ENCODE peak calls at places on chromosomes 4 and X, in four cellular contexts. G is right lobe of liver, A is lower lobe of right lung, N is BE2C. W is an unnamed sample. For H3K9me3, the result is how much of the 10 kb centered on the place peaks cover.

GRCh38 chrX:46561931-46562721 is 11.4 kb upstream of the CHST7 start:
- DNase-seq in N (no peak), G (no peak), A (peak), W (no peak)

GRCh38 chr4:184806711-184807110 is 19.1 kb downstream of the ACSL1 start:
- DNase-seq in G (no peak), A (no peak), N (no peak), W (no peak)

GRCh38 chrX:85992811-85993229 is 54.5 kb downstream of the CHM start:
- DNase-seq in G (no peak), A (no peak), N (peak), W (no peak)

GRCh38 chr4:39698424-39699009 is 581 bp downstream of the UBE2K start:
- DNase-seq in G (peak), N (peak), A (peak), W (peak)

GRCh38 chr4:71860643-71861042 is 76.8 kb upstream of the GC start:
- DNase-seq in G (no peak), N (no peak), A (no peak), W (no peak)

GRCh38 chrX:133986008-133986683 is 752 bp upstream of the GPC3 start:
- DNase-seq in G (no peak), N (no peak), A (no peak), W (no peak)

GRCh38 chr4:77804471-77804870 is 14.7 kb downstream of the CNOT6L start:
- DNase-seq in A (no peak), G (no peak), N (no peak), W (no peak)

GRCh38 chrX:8049827-8050226 is 121.2 kb downstream of the VCX2 start:
- DNase-seq in G (no peak), N (no peak), A (no peak), W (no peak)

GRCh38 chrX:37349131-37350033 is at the start of gene PRRG1:
- DNase-seq in N (peak), A (peak), G (peak), W (no peak)

GRCh38 chr4:151029537-151029936 is 14.5 kb upstream of the LRBA start:
- DNase-seq in N (no peak), G (no peak), A (no peak), W (no peak)

GRCh38 chr4:143188325-143189088 is 3.8 kb downstream of the USP38 start:
- DNase-seq in A (no peak), N (no peak), G (no peak), W (no peak)

GRCh38 chr4:151862766-151863165 is 102.0 kb upstream of the GATB start:
- DNase-seq in N (no peak), A (no peak), G (no peak), W (no peak)

GRCh38 chr4:90769251-90769650 is 642.1 kb downstream of the CCSER1 start:
- DNase-seq in A (no peak), G (no peak), N (peak), W (no peak)

GRCh38 chrX:107823042-107823441 is 2.6 kb upstream of the MID2 start:
- DNase-seq in N (no peak), G (no peak), A (no peak), W (no peak)

GRCh38 chr4:114811564-114812360 is 213.2 kb downstream of the UGT8 start:
- DNase-seq in A (no peak), G (no peak), N (no peak), W (no peak)

GRCh38 chr4:56531149-56531770 is 25.7 kb downstream of the ARL9 start:
- DNase-seq in N (no peak), A (no peak), G (no peak), W (no peak)

GRCh38 chr4:41693629-41694028 is 54.9 kb downstream of the PHOX2B start:
- DNase-seq in G (no peak), A (no peak), N (peak), W (no peak)

GRCh38 chr4:83993774-83994173 is 457.9 kb downstream of the GPAT3 start:
- DNase-seq in N (peak), G (no peak), A (no peak), W (no peak)

GRCh38 chrX:125953769-125954168 is 212.3 kb downstream of the DCAF12L2 start:
- DNase-seq in G (no peak), A (no peak), N (no peak), W (no peak)

GRCh38 chrX:43627669-43628068 is 28.4 kb upstream of the MAOA start:
- DNase-seq in A (no peak), N (no peak), G (no peak), W (no peak)

GRCh38 chrX:54748626-54749025 is 49.4 kb downstream of the ITIH6 start:
- DNase-seq in N (no peak), A (no peak), G (no peak), W (no peak)

GRCh38 chrX:54746928-54747327 is 51.1 kb downstream of the ITIH6 start:
- DNase-seq in N (no peak), A (no peak), G (no peak), W (no peak)

GRCh38 chrX:54745676-54746075 is 52.4 kb downstream of the ITIH6 start:
- DNase-seq in A (no peak), N (no peak), G (peak), W (no peak)

DNA sequence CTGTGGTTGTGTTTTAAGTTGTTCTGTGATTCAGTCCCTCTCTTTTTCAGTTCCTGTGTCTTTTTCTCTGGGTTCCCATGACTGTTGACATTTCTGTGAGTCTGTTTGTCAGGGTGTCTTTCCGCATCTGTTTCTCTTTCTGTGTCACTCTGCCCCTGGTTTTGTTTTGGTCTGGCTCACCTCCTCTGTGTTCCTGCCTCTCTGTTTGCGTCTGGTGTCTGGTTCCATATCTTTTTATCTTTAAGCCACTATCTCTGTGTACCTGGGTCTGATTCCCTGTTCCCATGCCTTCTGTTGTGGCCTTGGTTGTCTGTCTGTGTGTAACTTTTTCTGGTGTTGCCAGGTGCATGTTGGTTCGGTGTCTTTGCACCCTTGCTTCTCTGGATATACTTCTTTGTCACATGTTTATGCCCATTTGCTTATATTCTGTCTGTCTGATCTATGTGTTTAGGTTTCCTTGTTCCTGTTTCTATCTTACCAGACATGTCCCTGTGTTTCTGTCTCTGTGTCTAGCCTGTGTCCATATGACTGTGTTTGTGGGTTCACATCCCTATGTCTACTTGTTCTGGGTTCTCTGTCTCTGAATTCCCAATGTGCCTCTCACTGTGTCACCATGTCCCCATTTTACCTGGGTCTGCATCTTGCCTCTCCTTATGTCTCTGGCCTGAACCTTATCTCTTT is 50.2 kb downstream of the ITIH6 start:
- DNase-seq in A (no peak), G (no peak), N (no peak), W (no peak)
- H3K9me3 ChIP-seq in A (under half), G (under half), N (under half), W (under half)

DNA sequence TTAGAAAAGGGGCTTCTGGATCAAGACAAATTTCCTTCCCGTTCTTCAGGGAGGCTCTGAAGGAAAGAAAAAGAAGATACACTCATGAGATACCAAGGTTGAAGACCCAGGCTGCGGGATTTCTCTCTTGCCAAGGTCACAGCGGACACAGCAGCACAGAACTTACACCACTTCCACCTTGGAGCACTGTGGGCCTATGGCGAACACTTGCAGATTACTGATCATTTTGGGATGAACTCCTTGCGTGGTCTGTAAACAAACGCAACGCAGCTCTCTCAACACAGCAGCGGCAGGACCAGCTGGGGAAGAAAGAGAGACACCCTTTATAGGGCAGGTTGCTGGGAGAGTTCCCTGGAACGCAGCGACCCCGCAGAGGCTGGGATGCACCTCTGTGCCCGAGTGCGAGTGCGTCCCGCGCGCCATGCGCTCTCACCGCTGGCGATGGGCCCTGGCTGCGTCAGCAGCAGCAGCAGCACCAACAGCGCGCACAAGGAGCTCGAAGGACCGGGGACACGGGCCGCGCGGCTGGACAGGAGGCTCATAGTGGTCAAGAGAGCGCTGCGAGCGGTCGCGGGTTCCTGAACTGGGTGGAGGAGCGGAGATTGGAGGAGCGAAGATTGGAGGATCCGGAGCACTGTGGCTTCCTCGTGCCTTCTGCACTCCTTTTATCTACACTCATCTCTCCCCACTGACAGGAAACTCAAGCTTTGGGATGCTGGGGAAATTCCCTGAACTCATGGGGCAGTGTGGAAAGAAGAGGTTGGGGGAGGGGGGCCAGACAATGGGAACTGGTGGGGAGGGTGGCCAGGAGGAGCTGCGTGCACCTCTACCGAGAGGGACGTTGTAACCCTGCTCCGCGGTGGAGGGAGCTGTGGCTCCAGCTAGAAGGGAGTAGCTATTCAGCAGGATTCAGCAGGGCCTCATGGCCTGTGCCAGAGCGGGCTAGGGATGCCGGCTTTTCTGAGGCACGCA is at the start of gene CXCL5:
- DNase-seq in A (peak), G (peak), N (no peak), W (no peak)
- TF ChIP-seq CTCF in A (no peak), G (no peak), N (no peak), W (no peak)

GRCh38 chr4:97477974-97478373 is 665.3 kb downstream of the STPG2 start:
- DNase-seq in N (no peak), A (no peak), G (no peak), W (no peak)

GRCh38 chr4:97475621-97476020 is 667.7 kb downstream of the STPG2 start:
- DNase-seq in G (no peak), A (no peak), N (no peak), W (no peak)

GRCh38 chr4:97479388-97479787 is 663.9 kb downstream of the STPG2 start:
- DNase-seq in G (no peak), N (no peak), A (no peak), W (no peak)
- H3K9me3 ChIP-seq in G (under half), N (under half), A (under half), W (under half)

GRCh38 chrX:97692575-97692974 is 808.9 kb downstream of the RPA4 start:
- DNase-seq in A (no peak), N (no peak), G (no peak), W (no peak)
- TF ChIP-seq CTCF in A (no peak), N (no peak), G (no peak), W (no peak)

W was measured in ascending aorta.